ENCODE peak calls at places on chromosomes 7 and 10, in six cellular contexts. E is NB4, Z is tibial artery, L is fibroblast of lung, A is OCI-LY7, O is endodermal cell. U is an unnamed sample.

GRCh38 chr10:32938554-32939061 is 19.4 kb downstream of the ITGB1 start:
- DNase-seq in E (no peak), Z (no peak), L (peak), A (no peak), O (peak), U (no peak)

GRCh38 chr10:78434886-78435285 is 401.2 kb downstream of the RPS24 start:
- DNase-seq in E (no peak), Z (no peak), L (no peak), A (no peak), O (no peak), U (no peak)

GRCh38 chr10:4804505-4804904 is 21.5 kb upstream of the AKR1E2 start:
- DNase-seq in E (no peak), Z (no peak), L (no peak), A (no peak), O (no peak), U (peak)

GRCh38 chr7:118590107-118590506 is 365.6 kb downstream of the ANKRD7 start:
- DNase-seq in E (peak), Z (no peak), L (no peak), A (peak), O (peak), U (no peak)

GRCh38 chr7:36283711-36284130 is 105.9 kb upstream of the ANLN start:
- DNase-seq in E (peak), Z (peak), L (no peak), A (peak), O (peak), U (no peak)

GRCh38 chr7:101410743-101411476 is 48.2 kb downstream of the COL26A1 start:
- DNase-seq in E (no peak), Z (no peak), L (peak), A (peak), O (peak), U (no peak)

GRCh38 chr7:7790041-7790751 is 71.8 kb upstream of the RPA3 start:
- DNase-seq in E (no peak), Z (no peak), L (no peak), A (no peak), O (no peak), U (no peak)

GRCh38 chr10:132540456-132540855 is 2.9 kb downstream of the INPP5A start:
- DNase-seq in E (peak), Z (peak), L (peak), A (no peak), O (no peak), U (no peak)

GRCh38 chr7:450741-451140 is 68.9 kb downstream of the PDGFA start:
- DNase-seq in E (no peak), Z (no peak), L (no peak), A (no peak), O (no peak), U (no peak)

GRCh38 chr10:120456626-120457430 is at the start of gene PLPP4:
- DNase-seq in E (no peak), Z (no peak), L (no peak), A (no peak), O (peak), U (no peak)

GRCh38 chr10:30639946-30640786 is 10.6 kb upstream of the LYZL2 start:
- DNase-seq in E (peak), Z (no peak), L (peak), A (peak), O (no peak), U (peak)

GRCh38 chr7:2820508-2820934 is 23.6 kb downstream of the GNA12 start:
- DNase-seq in E (peak), Z (peak), L (peak), A (no peak), O (no peak), U (peak)

GRCh38 chr7:15891151-15891842 is 204.8 kb upstream of the MEOX2 start:
- DNase-seq in E (no peak), Z (no peak), L (no peak), A (no peak), O (no peak), U (no peak)

GRCh38 chr7:20562461-20562860 is 53.0 kb upstream of the ABCB5 start:
- DNase-seq in E (no peak), Z (no peak), L (no peak), A (no peak), O (no peak), U (no peak)

GRCh38 chr7:148963583-148964509 is 64.5 kb downstream of the PDIA4 start:
- DNase-seq in E (no peak), Z (no peak), L (peak), A (no peak), O (peak), U (no peak)

GRCh38 chr7:42869131-42870020 is 42.5 kb downstream of the C7orf25 start:
- DNase-seq in E (peak), Z (no peak), L (no peak), A (no peak), O (no peak), U (no peak)

DNA sequence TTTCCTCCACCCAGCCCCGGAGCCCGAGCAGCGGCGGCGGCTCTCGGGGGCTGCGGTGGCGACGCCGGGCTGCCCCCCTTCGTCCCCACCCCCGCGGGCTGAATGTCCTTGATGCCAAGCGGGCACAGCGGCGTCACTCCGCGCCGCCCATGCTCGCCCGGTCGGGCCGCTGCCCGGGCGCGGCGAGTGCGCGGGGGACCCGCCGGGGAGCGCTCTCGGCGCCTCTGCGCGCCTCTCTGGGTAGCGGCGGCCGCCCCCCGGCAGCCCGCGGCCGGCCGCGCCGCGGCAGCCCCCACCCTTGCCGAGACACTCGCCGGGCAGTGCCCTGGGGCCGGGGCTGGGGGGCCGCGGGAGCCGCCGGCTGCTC is 436 bp upstream of the PLXNA4 start:
- DNase-seq in E (no peak), Z (no peak), L (no peak), A (no peak), O (no peak), U (no peak)
- H3K4me3 ChIP-seq in E (no peak), Z (peak), L (peak), A (no peak), O (peak), U (peak)

GRCh38 chr10:77432398-77432797 is 205.2 kb downstream of the KCNMA1 start:
- DNase-seq in E (no peak), Z (no peak), L (no peak), A (no peak), O (no peak), U (no peak)

GRCh38 chr10:77431209-77431611 is 206.4 kb downstream of the KCNMA1 start:
- DNase-seq in E (no peak), Z (no peak), L (no peak), A (no peak), O (peak), U (no peak)

GRCh38 chr10:77428776-77429395 is 208.7 kb downstream of the KCNMA1 start:
- DNase-seq in E (peak), Z (peak), L (peak), A (no peak), O (peak), U (peak)

GRCh38 chr10:77430530-77430929 is 207.1 kb downstream of the KCNMA1 start:
- DNase-seq in E (peak), Z (no peak), L (no peak), A (no peak), O (no peak), U (no peak)

GRCh38 chr10:77431980-77432379 is 205.6 kb downstream of the KCNMA1 start:
- DNase-seq in E (no peak), Z (no peak), L (no peak), A (no peak), O (no peak), U (no peak)
- TF ChIP-seq CTCF in E (no peak), Z (no peak), L (no peak), A (no peak), O (no peak), U (no peak)

GRCh38 chr10:111430070-111430469 is 353.2 kb downstream of the ADRA2A start:
- DNase-seq in E (no peak), Z (no peak), L (no peak), A (no peak), O (no peak), U (no peak)
- H3K4me3 ChIP-seq in E (no peak), Z (no peak), L (no peak), A (no peak), O (no peak), U (no peak)

GRCh38 chr10:97601268-97602215 is 12.0 kb downstream of the C10orf62 start:
- DNase-seq in E (no peak), Z (no peak), L (no peak), A (no peak), O (no peak), U (no peak)
- TF ChIP-seq CTCF in E (no peak), Z (no peak), L (no peak), A (no peak), O (no peak), U (no peak)

GRCh38 chr10:71946700-71947099 is 17.5 kb upstream of the CHST3 start:
- DNase-seq in E (no peak), Z (no peak), L (no peak), A (no peak), O (no peak), U (no peak)
- H3K4me3 ChIP-seq in E (no peak), Z (no peak), L (no peak), A (no peak), O (no peak), U (no peak)